ENCODE peak calls at places on chromosomes 16 and 17, in four cellular contexts. N is HT-29; Z is activated naive CD4-positive, alpha-beta T cell treated with anti-CD3 and anti-CD28 coated beads, Interleukin-2, amount 10 ng/mL, durations not matched to agents 7 days and 5 days; Y is prostate gland. V is an unnamed sample.

GRCh38 chr17:54172654-54173316 is 350.1 kb downstream of the KIF2B start:
- DNase-seq in N (peak; percentile 41), Z (no peak), Y (no peak), V (no peak)

GRCh38 chr16:58428621-58429557 is 36.6 kb downstream of the GINS3 start:
- DNase-seq in N (no peak), Z (no peak), Y (no peak), V (no peak)

GRCh38 chr16:54582631-54583250 is 296.2 kb upstream of the IRX3 start:
- DNase-seq in N (no peak), Z (no peak), Y (no peak), V (no peak)

GRCh38 chr16:85515830-85516397 is 97.2 kb upstream of the GSE1 start:
- DNase-seq in N (no peak), Z (no peak), Y (no peak), V (no peak)

GRCh38 chr16:54936086-54936978 is 5.7 kb downstream of the IRX5 start:
- DNase-seq in N (peak; percentile 12), Z (no peak), Y (peak; percentile 40), V (no peak)

GRCh38 chr16:73019456-73020362 is 28.2 kb downstream of the ZFHX3 start:
- DNase-seq in N (peak; percentile 69), Z (no peak), Y (no peak), V (no peak)

GRCh38 chr17:80384078-80384960 is 30.6 kb upstream of the ENDOV start:
- DNase-seq in N (no peak), Z (peak; percentile 19), Y (no peak), V (no peak)

GRCh38 chr16:27232061-27232841 is 28.9 kb downstream of the KDM8 start:
- DNase-seq in N (no peak), Z (peak; percentile 54), Y (no peak), V (peak; percentile 56)

GRCh38 chr16:24507959-24508358 is 31.4 kb upstream of the RBBP6 start:
- DNase-seq in N (no peak), Z (no peak), Y (no peak), V (no peak)